ENCODE peak calls at places on chromosomes 2 and 18, in six cellular contexts. U, L, N, Y, I and T are unnamed samples.

GRCh38 chr2:168530980-168531379 is 74.9 kb downstream of the CERS6 start:
- DNase-seq in U (no peak), L (peak; percentile 44), N (no peak), Y (peak; percentile 28), I (no peak), T (peak; percentile 69)

GRCh38 chr2:29920631-29921559 is 491 bp downstream of the ALK start:
- DNase-seq in U (no peak), L (peak; percentile 3), N (peak; percentile 20), Y (peak; percentile 3), I (no peak), T (peak; percentile 11)

GRCh38 chr2:65786001-65786400 is 353.6 kb upstream of the SPRED2 start:
- DNase-seq in U (no peak), L (no peak), N (no peak), Y (no peak), I (no peak), T (no peak)

GRCh38 chr2:20585710-20586378 is 65.1 kb downstream of the HS1BP3 start:
- DNase-seq in U (no peak), L (no peak), N (no peak), Y (no peak), I (peak; percentile 59), T (no peak)

GRCh38 chr2:145558617-145559350 is 1038.9 kb upstream of the ZEB2 start:
- DNase-seq in U (no peak), L (no peak), N (no peak), Y (no peak), I (no peak), T (peak; percentile 7)

GRCh38 chr2:12151716-12152115 is 405.3 kb downstream of the LPIN1 start:
- DNase-seq in U (no peak), L (no peak), N (no peak), Y (no peak), I (no peak), T (no peak)

GRCh38 chr2:98142106-98142815 is 55.3 kb downstream of the VWA3B start:
- DNase-seq in U (no peak), L (no peak), N (no peak), Y (no peak), I (no peak), T (no peak)

GRCh38 chr2:222300725-222301295 is 2.0 kb upstream of the PAX3 start:
- DNase-seq in U (no peak), L (peak; percentile 51), N (no peak), Y (no peak), I (peak; percentile 47), T (no peak)

GRCh38 chr2:112794131-112794733 is 9.9 kb upstream of the IL1A start:
- DNase-seq in U (peak; percentile 77), L (peak; percentile 63), N (peak; percentile 20), Y (peak; percentile 82), I (no peak), T (peak; percentile 98)

GRCh38 chr2:28608061-28608828 is 112.4 kb downstream of the PLB1 start:
- DNase-seq in U (no peak), L (no peak), N (no peak), Y (no peak), I (peak; percentile 52), T (no peak)

GRCh38 chr2:174337337-174338154 is 2.8 kb downstream of the SP9 start:
- DNase-seq in U (no peak), L (no peak), N (no peak), Y (no peak), I (peak; percentile 79), T (peak; percentile 36)

GRCh38 chr2:88057437-88057844 is 1.9 kb upstream of the KRCC1 start:
- DNase-seq in U (no peak), L (no peak), N (no peak), Y (no peak), I (no peak), T (no peak)

GRCh38 chr2:45670646-45671045 is 19.2 kb downstream of the PRKCE start:
- DNase-seq in U (no peak), L (no peak), N (no peak), Y (no peak), I (no peak), T (no peak)

GRCh38 chr2:218885981-218886447 is 5.4 kb downstream of the WNT10A start:
- DNase-seq in U (peak; percentile 83), L (no peak), N (no peak), Y (peak; percentile 78), I (peak; percentile 67), T (no peak)

GRCh38 chr2:234422895-234423505 is 73.9 kb downstream of the ARL4C start:
- DNase-seq in U (no peak), L (peak; percentile 15), N (no peak), Y (no peak), I (peak; percentile 83), T (no peak)

GRCh38 chr2:113370478-113371091 is 66.9 kb upstream of the ZNG1B start:
- DNase-seq in U (no peak), L (peak; percentile 77), N (peak; percentile 73), Y (peak; percentile 47), I (no peak), T (peak; percentile 85)

GRCh38 chr2:236531205-236531604 is 38.4 kb upstream of the ACKR3 start:
- DNase-seq in U (no peak), L (no peak), N (no peak), Y (no peak), I (no peak), T (no peak)

GRCh38 chr2:143085125-143085784 is 44.0 kb upstream of the ARHGAP15 start:
- DNase-seq in U (no peak), L (no peak), N (no peak), Y (peak; percentile 10), I (no peak), T (no peak)

GRCh38 chr2:231387904-231388724 is 7.4 kb upstream of the B3GNT7 start:
- DNase-seq in U (no peak), L (peak; percentile 78), N (no peak), Y (no peak), I (no peak), T (peak; percentile 61)

GRCh38 chr18:59109375-59109774 is 30.3 kb upstream of the SEC11C start:
- DNase-seq in U (no peak), L (no peak), N (no peak), Y (no peak), I (no peak), T (no peak)

GRCh38 chr2:120221616-120222015 is 1.6 kb downstream of the TMEM185B start:
- DNase-seq in U (no peak), L (no peak), N (no peak), Y (no peak), I (peak; percentile 22), T (no peak)

GRCh38 chr2:120220756-120221155 is 2.4 kb downstream of the TMEM185B start:
- DNase-seq in U (no peak), L (no peak), N (no peak), Y (no peak), I (no peak), T (no peak)

GRCh38 chr2:120224256-120224655 is 1.1 kb upstream of the TMEM185B start:
- DNase-seq in U (no peak), L (no peak), N (no peak), Y (no peak), I (peak; percentile 83), T (no peak)

GRCh38 chr2:120223034-120223912 is at the start of gene TMEM185B:
- DNase-seq in U (peak; percentile 53), L (peak; percentile 86), N (peak; percentile 93), Y (peak; percentile 93), I (peak; percentile 98), T (peak; percentile 88)

DNA sequence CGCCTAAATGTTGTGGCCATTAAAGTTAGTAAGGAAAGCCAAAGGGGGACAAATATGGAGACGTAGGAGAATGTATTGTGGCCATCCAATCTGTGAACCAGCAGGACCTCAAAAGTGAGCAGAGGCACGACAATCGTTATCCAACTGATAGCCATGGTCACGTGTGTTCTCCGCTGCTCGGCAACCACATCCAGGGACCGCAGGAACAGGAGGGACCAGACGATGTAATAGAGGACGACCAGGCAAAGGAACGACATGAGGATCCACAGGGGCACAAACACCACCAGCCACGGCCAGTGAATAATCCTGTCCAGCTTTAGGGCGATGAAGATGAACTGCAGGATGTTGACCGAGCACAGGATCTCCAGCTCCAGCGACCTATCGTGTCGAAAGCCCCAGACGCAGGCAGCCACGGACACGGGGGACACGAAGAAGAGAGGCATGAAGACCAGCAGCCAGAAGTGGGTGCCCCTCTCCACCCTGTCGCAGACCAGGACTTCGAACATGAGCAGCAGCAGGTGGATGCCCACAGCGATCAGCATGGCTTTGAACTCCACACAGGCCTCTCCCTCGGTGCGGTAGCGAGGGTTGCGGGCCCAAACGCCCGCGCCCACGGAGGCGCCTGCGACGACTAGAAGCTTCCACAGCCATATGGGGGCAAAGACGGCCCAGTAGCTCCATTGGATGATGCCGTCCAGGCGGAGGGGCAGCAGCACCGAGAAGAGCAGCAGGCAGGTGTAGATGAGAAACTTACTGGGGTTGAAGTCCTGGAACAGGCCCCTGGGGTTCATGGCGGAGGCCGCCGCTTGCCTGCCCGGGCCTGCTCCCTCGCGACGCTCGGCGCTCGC is 790 bp downstream of the TMEM185B start:
- DNase-seq in U (no peak), L (no peak), N (no peak), Y (peak; percentile 26), I (no peak), T (no peak)
- H3K4me3 ChIP-seq in U (peak overlapping the region; percentile 59), L (peak overlapping the region; percentile 52), N (peak overlapping the region; percentile 26), Y (peak overlapping the region; percentile 84), I (peak overlapping the region; percentile 62), T (peak overlapping the region; percentile 65)

GRCh38 chr2:43220229-43220981 is 6.0 kb downstream of the ZFP36L2 start:
- DNase-seq in U (no peak), L (no peak), N (no peak), Y (no peak), I (peak; percentile 23), T (no peak)
- H3K4me3 ChIP-seq in U (peak overlapping the region; percentile 55), L (peak overlapping the region; percentile 38), N (no peak overlapping the region), Y (peak overlapping the region; percentile 91), I (peak overlapping the region; percentile 94), T (peak overlapping the region; percentile 84)

DNA sequence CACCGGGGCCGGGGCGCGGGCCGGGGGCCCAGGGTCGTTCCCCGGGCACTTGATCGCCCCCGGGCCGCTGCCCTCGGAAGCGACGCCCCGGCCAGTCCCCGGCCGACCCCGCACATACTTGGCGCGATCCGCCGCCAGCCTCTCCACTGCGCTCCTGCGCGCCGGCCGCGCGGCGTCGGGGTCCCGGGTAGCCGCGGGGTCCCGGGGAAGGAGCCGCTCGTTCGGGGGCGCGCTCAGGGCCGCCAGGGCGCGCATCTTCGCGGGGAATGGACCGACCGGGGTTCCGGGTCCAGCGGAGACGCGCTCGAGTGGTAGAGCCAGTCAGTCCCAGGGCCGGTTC is 204 bp downstream of the FAM110C start:
- DNase-seq in U (no peak), L (no peak), N (no peak), Y (no peak), I (no peak), T (no peak)
- H3K4me3 ChIP-seq in U (no peak overlapping the region), L (no peak overlapping the region), N (peak overlapping the region; percentile 35), Y (no peak overlapping the region), I (peak overlapping the region; percentile 55), T (no peak overlapping the region)

DNA sequence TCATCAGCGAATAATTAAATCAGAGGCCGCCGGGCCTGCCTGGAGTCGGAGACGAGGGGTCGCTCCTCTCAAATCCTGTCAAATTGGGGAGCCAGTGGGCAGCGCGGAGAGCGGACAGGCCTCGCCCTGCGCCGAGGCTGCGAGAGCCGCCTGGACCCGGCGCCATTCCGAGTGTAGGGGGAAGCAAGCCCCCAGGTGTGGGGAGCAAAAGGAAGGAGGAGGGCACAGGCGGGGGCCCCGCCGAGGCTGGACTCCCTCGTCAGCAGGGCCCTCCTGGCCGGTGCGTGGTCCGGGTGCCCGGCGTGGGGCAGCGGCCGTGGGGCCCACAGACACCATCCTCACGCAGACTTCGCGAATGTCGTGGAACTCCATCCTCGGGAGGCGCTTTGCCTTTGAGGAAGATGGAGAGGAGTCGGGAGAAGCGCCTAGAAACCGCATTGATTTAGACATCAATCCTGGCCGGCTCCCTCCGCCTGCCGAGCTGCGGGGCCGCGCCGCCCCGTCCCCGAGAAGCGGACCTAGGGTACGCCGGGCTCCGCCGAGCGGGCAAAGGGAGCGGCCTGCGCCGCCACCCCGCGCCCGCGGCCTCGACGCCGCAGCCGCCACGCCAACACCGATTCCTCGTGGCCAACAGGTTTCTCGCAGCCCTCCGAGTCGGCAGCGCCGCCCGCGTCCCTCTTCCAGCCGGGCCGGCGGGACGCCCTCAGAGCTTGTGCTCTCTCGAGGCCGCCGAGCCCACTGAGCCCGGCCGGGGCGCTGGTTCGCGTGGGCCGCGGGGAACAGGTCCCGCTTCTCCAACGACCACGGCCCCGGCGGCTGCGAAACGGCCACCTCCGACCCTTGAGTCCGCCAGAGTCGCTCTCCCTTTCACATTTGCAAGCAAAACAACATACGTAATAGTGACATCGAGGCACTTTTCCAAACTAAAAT is 6.7 kb upstream of the ONECUT2 start:
- DNase-seq in U (no peak), L (no peak), N (no peak), Y (no peak), I (peak; percentile 73), T (no peak)
- H3K4me3 ChIP-seq in U (no peak overlapping the region), L (no peak overlapping the region), N (no peak overlapping the region), Y (no peak overlapping the region), I (peak overlapping the region; percentile 22), T (no peak overlapping the region)